ENCODE peak calls at places on chromosomes 7 and 10, in six cellular contexts. F is stimulated activated CD8-positive, alpha-beta memory T cell treated with anti-CD3 and anti-CD28 coated beads, Interleukin-4, amount 100 ng/mL, for 24 hours; N is NCI-H510A treated with DMSO at 0.1 percent for 48 hours; G is amygdala; I is pons; K is small intestine. C is an unnamed sample.

GRCh38 chr7:121157885-121158590 is 169.5 kb downstream of the CPED1 start:
- DNase-seq in N (no peak), I (no peak), G (no peak), F (no peak), K (no peak), C (no peak)

GRCh38 chr7:157276731-157277562 is 59.9 kb upstream of the DNAJB6 start:
- DNase-seq in N (peak; percentile 29), I (peak; percentile 25), K (no peak), F (no peak), G (no peak), C (peak; percentile 33)

GRCh38 chr10:125707852-125708468 is 11.5 kb upstream of the EDRF1 start:
- DNase-seq in I (no peak), F (no peak), K (peak; percentile 65), G (no peak), N (no peak), C (no peak)

GRCh38 chr10:30591249-30591670 is 38.3 kb downstream of the LYZL2 start:
- DNase-seq in F (no peak), N (peak; percentile 37), I (peak; percentile 61), K (peak; percentile 72), G (no peak), C (peak; percentile 9)

GRCh38 chr7:36280840-36281812 is 108.5 kb upstream of the ANLN start:
- DNase-seq in F (no peak), N (peak; percentile 33), G (peak; percentile 58), K (peak; percentile 65), I (peak; percentile 94), C (peak; percentile 76)

GRCh38 chr7:108263364-108263951 is 133.3 kb upstream of the LAMB4 start:
- DNase-seq in N (peak; percentile 61), F (no peak), I (no peak), K (peak; percentile 61), G (no peak), C (no peak)

GRCh38 chr10:132320776-132321469 is 11.1 kb upstream of the LRRC27 start:
- DNase-seq in I (no peak), K (no peak), F (no peak), G (no peak), N (no peak), C (no peak)

GRCh38 chr10:52644678-52645434 is 127.7 kb downstream of the MBL2 start:
- DNase-seq in N (peak; percentile 58), I (peak; percentile 77), F (no peak), G (no peak), K (peak; percentile 52), C (peak; percentile 65)

GRCh38 chr10:43124574-43125273 is 13.5 kb upstream of the CSGALNACT2 start:
- DNase-seq in N (no peak), F (no peak), G (no peak), K (no peak), I (no peak), C (no peak)

GRCh38 chr10:84310470-84310869 is 17.9 kb upstream of the CCSER2 start:
- DNase-seq in F (no peak), K (no peak), I (no peak), G (no peak), N (no peak), C (no peak)

GRCh38 chr10:101267336-101267735 is 38.1 kb upstream of the LBX1 start:
- DNase-seq in G (no peak), K (no peak), I (no peak), F (no peak), N (no peak), C (no peak)

GRCh38 chr10:68955414-68955785 is 570 bp upstream of the DDX21 start:
- DNase-seq in G (no peak), N (peak; percentile 88), I (no peak), K (no peak), F (no peak), C (no peak)

GRCh38 chr10:63798599-63799498 is 277.6 kb downstream of the REEP3 start:
- DNase-seq in G (no peak), F (no peak), K (peak; percentile 24), N (no peak), I (peak; percentile 28), C (no peak)

GRCh38 chr10:122140477-122140902 is 130.6 kb upstream of the BTBD16 start:
- DNase-seq in K (no peak), G (no peak), N (peak; percentile 55), I (no peak), F (no peak), C (no peak)

GRCh38 chr10:132556994-132557441 is 19.4 kb downstream of the INPP5A start:
- DNase-seq in N (no peak), I (no peak), K (no peak), F (no peak), G (no peak), C (no peak)

GRCh38 chr7:134632937-134633540 is 13.6 kb upstream of the BPGM start:
- DNase-seq in F (no peak), G (no peak), N (peak; percentile 34), K (peak; percentile 24), I (peak; percentile 58), C (peak; percentile 3)

GRCh38 chr10:13120786-13121499 is 21.0 kb downstream of the OPTN start:
- DNase-seq in I (no peak), N (no peak), G (no peak), K (no peak), F (no peak), C (no peak)

GRCh38 chr7:944744-945143 is 9.7 kb downstream of the ADAP1 start:
- DNase-seq in N (no peak), I (no peak), F (no peak), K (peak; percentile 32), G (no peak), C (no peak)

GRCh38 chr10:8306685-8307364 is 252.3 kb downstream of the GATA3 start:
- DNase-seq in I (no peak), N (no peak), K (no peak), F (no peak), G (no peak), C (no peak)

GRCh38 chr7:131649879-131650278 is 93.5 kb upstream of the PODXL start:
- DNase-seq in I (no peak), K (no peak), F (no peak), N (no peak), G (no peak), C (no peak)

GRCh38 chr10:119270893-119271361 is 63.6 kb downstream of the GRK5 start:
- DNase-seq in G (no peak), N (peak; percentile 47), K (peak; percentile 98), I (no peak), F (peak; percentile 47), C (no peak)

GRCh38 chr10:15254808-15255655 is 86.5 kb upstream of the NMT2 start:
- DNase-seq in F (no peak), K (peak; percentile 36), G (peak; percentile 27), I (peak; percentile 98), N (no peak), C (peak; percentile 55)

GRCh38 chr10:102230264-102230860 is 4.3 kb downstream of the ELOVL3 start:
- DNase-seq in K (no peak), I (no peak), N (peak; percentile 68), G (no peak), F (no peak), C (no peak)

GRCh38 chr10:21776883-21777282 is 226.6 kb downstream of the DNAJC1 start:
- DNase-seq in I (no peak), F (no peak), N (no peak), K (no peak), G (no peak), C (no peak)

GRCh38 chr7:726854-727103 is 280 bp downstream of the DNAAF5 start:
- DNase-seq in F (no peak), G (no peak), K (no peak), N (no peak), I (no peak), C (no peak)

GRCh38 chr7:155251831-155252230 is 45.8 kb upstream of the INSIG1 start:
- DNase-seq in K (no peak), I (no peak), G (no peak), F (no peak), N (no peak), C (no peak)

GRCh38 chr10:33145451-33146188 is 187.6 kb upstream of the ITGB1 start:
- DNase-seq in F (no peak), I (peak; percentile 83), G (no peak), N (no peak), K (no peak), C (peak; percentile 18)

GRCh38 chr7:112462236-112462635 is 12.0 kb downstream of the IFRD1 start:
- DNase-seq in I (peak; percentile 69), N (peak; percentile 11), G (no peak), F (no peak), K (peak; percentile 86), C (no peak)

GRCh38 chr10:79286318-79286951 is 60.8 kb upstream of the PPIF start:
- DNase-seq in N (peak; percentile 33), G (no peak), I (peak; percentile 70), F (peak; percentile 82), K (peak; percentile 40), C (no peak)

GRCh38 chr10:79160191-79160590 is 91.4 kb downstream of the ZMIZ1 start:
- DNase-seq in I (no peak), K (no peak), F (no peak), G (no peak), N (no peak), C (no peak)

GRCh38 chr10:121155742-121156141 is 304.6 kb downstream of the WDR11 start:
- DNase-seq in K (peak; percentile 68), F (no peak), N (peak; percentile 6), I (no peak), G (no peak), C (no peak)

C was measured in hippocampal formation.